ENCODE peak calls at places on chromosomes 1 and 21, in eight cellular contexts. X is thyroid gland, P is D721Med, Y is NB4, K is cardiac muscle cell, T is left ventricle myocardium inferior, L is endothelial cell, J is astrocyte of the spinal cord. E is an unnamed sample.

GRCh38 chr1:164902491-164902890 is 343.5 kb downstream of the PBX1 start:
- DNase-seq in X (no peak), P (no peak), Y (no peak), K (no peak), T (no peak), L (no peak), J (no peak), E (no peak)

GRCh38 chr1:43477716-43478115 is 24.0 kb upstream of the HYI start:
- DNase-seq in X (no peak), P (no peak), Y (no peak), K (no peak), T (no peak), L (no peak), J (no peak), E (no peak)

GRCh38 chr1:156281281-156282142 is 1.1 kb downstream of the SMG5 start:
- DNase-seq in X (peak), P (no peak), Y (peak), K (peak), T (peak), L (no peak), J (peak), E (no peak)

GRCh38 chr1:1619917-1620361 is 4.6 kb downstream of the MIB2 start:
- DNase-seq in X (no peak), P (no peak), Y (peak), K (no peak), T (peak), L (peak), J (no peak), E (no peak)

GRCh38 chr1:66266350-66266749 is 267.6 kb upstream of the SGIP1 start:
- DNase-seq in X (no peak), P (no peak), Y (no peak), K (no peak), T (no peak), L (no peak), J (no peak), E (no peak)

GRCh38 chr21:30186242-30186641 is 19.6 kb upstream of the CLDN17 start:
- DNase-seq in X (no peak), P (no peak), Y (no peak), K (no peak), T (no peak), L (no peak), J (no peak), E (no peak)

GRCh38 chr1:240765732-240766363 is 153.9 kb upstream of the GREM2 start:
- DNase-seq in X (no peak), P (no peak), Y (no peak), K (peak), T (no peak), L (no peak), J (peak), E (no peak)

GRCh38 chr1:114559356-114559755 is 22.1 kb downstream of the BCAS2 start:
- DNase-seq in X (no peak), P (no peak), Y (no peak), K (no peak), T (no peak), L (no peak), J (no peak), E (no peak)

GRCh38 chr1:38763106-38763505 is 96.5 kb downstream of the RRAGC start:
- DNase-seq in X (no peak), P (no peak), Y (no peak), K (no peak), T (no peak), L (no peak), J (no peak), E (no peak)

GRCh38 chr1:197664391-197664790 is 110.9 kb downstream of the DENND1B start:
- DNase-seq in X (no peak), P (no peak), Y (no peak), K (no peak), T (no peak), L (no peak), J (no peak), E (no peak)

GRCh38 chr1:226831953-226832352 is 38.5 kb upstream of the PSEN2 start:
- DNase-seq in X (no peak), P (no peak), Y (no peak), K (no peak), T (no peak), L (no peak), J (no peak), E (no peak)

GRCh38 chr1:93770640-93771039 is 89.0 kb upstream of the BCAR3 start:
- DNase-seq in X (no peak), P (no peak), Y (peak), K (peak), T (no peak), L (no peak), J (no peak), E (no peak)

GRCh38 chr1:51962486-51963356 is 27.8 kb downstream of the RAB3B start:
- DNase-seq in X (no peak), P (no peak), Y (no peak), K (no peak), T (no peak), L (no peak), J (no peak), E (no peak)

GRCh38 chr1:203127672-203128611 is at the start of gene ADORA1:
- DNase-seq in X (peak), P (peak), Y (peak), K (peak), T (peak), L (peak), J (peak), E (no peak)

GRCh38 chr1:11802973-11803885 is 2.5 kb downstream of the MTHFR start:
- DNase-seq in X (peak), P (no peak), Y (peak), K (peak), T (peak), L (peak), J (peak), E (peak)

GRCh38 chr21:44255519-44255981 is 6.1 kb downstream of the DNMT3L start:
- DNase-seq in X (no peak), P (no peak), Y (no peak), K (no peak), T (no peak), L (no peak), J (no peak), E (no peak)

DNA sequence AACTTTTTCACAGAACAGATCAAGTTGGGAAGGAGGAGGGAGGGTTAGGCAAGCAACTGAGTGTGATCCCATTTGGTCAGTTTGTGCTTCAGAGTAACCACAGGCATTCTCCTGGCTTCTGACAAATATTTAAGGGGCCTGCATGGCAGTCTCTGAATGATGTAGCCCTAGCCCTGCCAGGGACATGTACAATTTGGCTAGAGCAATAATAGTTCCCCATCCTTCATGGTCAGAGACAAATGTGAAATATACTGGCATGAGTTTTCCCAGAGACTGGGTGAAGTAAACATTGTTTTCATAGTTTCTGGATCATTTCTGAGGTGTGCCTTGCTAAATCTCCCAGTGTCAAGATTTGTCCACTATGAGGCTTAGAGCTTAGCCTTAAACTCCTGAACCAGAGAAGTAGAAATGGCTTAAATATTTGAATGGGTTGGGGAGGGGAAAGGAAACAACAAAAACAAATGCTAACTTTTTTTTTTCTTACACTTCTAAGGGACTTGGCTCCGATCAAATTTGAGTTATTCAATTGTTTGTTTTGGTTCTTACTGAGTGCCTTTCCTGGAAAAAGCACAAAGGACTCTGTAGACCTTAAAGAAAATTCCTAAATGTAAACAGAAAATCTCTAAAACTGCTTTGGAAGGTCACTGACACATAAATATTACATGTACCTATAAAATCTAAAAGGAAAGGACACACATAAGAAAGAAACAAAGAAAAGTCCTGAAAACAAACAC is 41.9 kb upstream of the UBE2U start:
- DNase-seq in X (peak), P (no peak), Y (no peak), K (peak), T (no peak), L (no peak), J (peak), E (no peak)
- TF ChIP-seq CTCF in X (no peak), P (no peak), Y (no peak), K (no peak), T (no peak), L (no peak), J (no peak), E (no peak)

GRCh38 chr1:55720243-55720642 is 505.1 kb upstream of the USP24 start:
- DNase-seq in X (peak), P (no peak), Y (no peak), K (no peak), T (peak), L (no peak), J (no peak), E (no peak)
- TF ChIP-seq CTCF in X (no peak), P (no peak), Y (no peak), K (no peak), T (no peak), L (no peak), J (no peak), E (no peak)

GRCh38 chr21:41779659-41780058 is 12.8 kb upstream of the RIPK4 start:
- DNase-seq in X (no peak), P (no peak), Y (no peak), K (no peak), T (no peak), L (no peak), J (no peak), E (no peak)

GRCh38 chr21:41780337-41781046 is 13.6 kb upstream of the RIPK4 start:
- DNase-seq in X (no peak), P (no peak), Y (no peak), K (no peak), T (no peak), L (no peak), J (no peak), E (no peak)

GRCh38 chr21:41776778-41777177 is 9.9 kb upstream of the RIPK4 start:
- DNase-seq in X (no peak), P (no peak), Y (no peak), K (no peak), T (no peak), L (no peak), J (no peak), E (no peak)

GRCh38 chr21:41778974-41779600 is 12.2 kb upstream of the RIPK4 start:
- DNase-seq in X (no peak), P (no peak), Y (no peak), K (no peak), T (no peak), L (no peak), J (no peak), E (no peak)

DNA sequence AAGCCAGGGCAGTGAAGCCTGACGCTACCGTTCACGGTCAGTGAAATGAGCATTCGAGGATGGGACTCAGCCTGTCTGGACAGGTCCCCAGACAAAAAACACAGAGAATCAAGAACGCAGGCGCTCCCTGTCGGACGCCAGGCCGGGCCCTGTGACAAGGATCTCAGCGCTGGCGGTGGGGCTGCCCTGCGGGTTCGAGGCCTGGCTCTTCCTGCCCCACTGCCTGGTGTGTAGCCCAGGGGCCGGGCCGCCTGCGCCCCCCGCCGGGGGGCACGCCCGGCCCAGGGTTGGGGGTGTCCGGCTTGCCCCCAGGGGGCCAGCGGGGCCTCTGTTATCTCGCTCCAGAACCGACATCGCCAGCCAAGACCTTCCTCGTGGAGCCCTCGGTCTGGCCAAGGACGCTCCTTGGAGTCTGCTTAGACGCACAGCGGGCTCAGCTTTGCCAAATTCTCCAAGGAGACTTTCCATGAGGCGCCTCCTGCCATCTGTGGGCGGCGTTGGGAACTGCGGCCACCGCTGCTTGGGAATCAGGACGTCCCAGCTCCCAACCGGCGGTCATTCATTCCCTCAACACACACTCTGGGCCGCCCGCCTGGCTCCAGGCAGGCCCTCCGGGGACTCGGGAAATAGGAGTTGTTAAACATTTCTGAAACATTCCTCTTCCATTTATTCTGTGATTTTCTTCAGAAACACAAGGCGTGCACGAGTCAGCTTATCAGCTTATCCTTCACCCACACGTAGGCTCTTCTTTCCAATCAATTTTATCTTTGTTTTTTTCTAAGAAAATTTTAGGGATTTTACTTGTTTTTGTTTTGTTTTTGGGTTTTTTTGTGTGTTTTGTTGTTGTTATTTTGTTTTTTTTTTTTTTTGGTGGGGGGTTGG is 11.3 kb upstream of the RIPK4 start:
- DNase-seq in X (peak), P (no peak), Y (peak), K (peak), T (peak), L (peak), J (peak), E (no peak)
- TF ChIP-seq CTCF in X (peak), P (peak), Y (peak), K (peak), T (peak), L (peak), J (peak), E (no peak)

DNA sequence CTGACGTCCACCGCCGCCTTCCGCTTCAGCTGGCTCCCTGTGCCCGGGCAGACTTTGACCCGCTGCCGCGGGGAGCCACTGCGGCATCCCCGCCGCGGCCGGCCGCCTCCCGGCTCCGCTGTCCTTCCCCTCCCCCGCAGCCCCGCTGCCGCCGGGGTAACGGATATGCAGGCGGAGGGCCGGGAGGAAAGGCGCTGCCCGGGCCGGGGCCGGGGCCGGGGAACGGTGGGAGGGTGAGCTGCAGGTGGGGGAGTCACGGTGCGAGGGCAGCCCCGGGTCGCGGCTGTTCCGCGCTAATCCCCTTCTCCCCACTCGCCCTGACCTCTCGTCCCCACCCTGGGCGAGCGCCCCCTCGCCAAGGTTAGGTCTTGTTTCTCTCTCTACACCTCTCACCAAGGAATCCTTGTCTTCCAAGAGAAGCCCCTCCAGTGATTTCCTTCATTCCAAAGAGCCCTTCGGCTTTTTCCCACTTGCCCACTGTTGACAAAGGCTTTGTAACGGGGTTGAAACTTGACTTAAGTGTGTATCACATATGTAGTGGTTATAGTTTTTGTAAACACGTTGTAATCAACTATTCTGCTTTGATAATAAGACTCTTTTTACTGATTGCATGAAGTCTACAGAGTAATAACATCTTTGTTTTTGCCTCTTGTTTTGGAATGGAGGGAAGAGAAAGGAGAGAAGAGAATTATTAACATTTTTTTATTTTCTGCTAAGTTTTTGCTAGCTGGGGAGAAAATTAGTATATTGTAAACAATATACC is 685 bp downstream of the XPR1 start:
- DNase-seq in X (peak), P (no peak), Y (no peak), K (no peak), T (peak), L (peak), J (peak), E (peak)
- TF ChIP-seq CTCF in X (no peak), P (peak), Y (peak), K (peak), T (no peak), L (no peak), J (peak), E (no peak)

GRCh38 chr1:105027838-105028471 is 1278.3 kb downstream of the AMY1C start:
- DNase-seq in X (no peak), P (no peak), Y (peak), K (no peak), T (no peak), L (peak), J (no peak), E (no peak)
- TF ChIP-seq CTCF in X (no peak), P (no peak), Y (no peak), K (no peak), T (no peak), L (no peak), J (no peak), E (no peak)

GRCh38 chr1:23166854-23167253 is 1.8 kb downstream of the LUZP1 start:
- DNase-seq in X (no peak), P (no peak), Y (no peak), K (no peak), T (no peak), L (no peak), J (no peak), E (no peak)
- TF ChIP-seq CTCF in X (no peak), P (no peak), Y (no peak), K (no peak), T (no peak), L (peak), J (no peak), E (no peak)

GRCh38 chr1:29698033-29698432 is 461.7 kb downstream of the PTPRU start:
- DNase-seq in X (peak), P (no peak), Y (peak), K (peak), T (no peak), L (peak), J (peak), E (no peak)
- TF ChIP-seq CTCF in X (no peak), P (peak), Y (peak), K (peak), T (peak), L (peak), J (peak), E (no peak)

GRCh38 chr21:34914239-34914638 is 134.9 kb downstream of the RUNX1 start:
- DNase-seq in X (no peak), P (no peak), Y (peak), K (no peak), T (no peak), L (no peak), J (no peak), E (no peak)

GRCh38 chr21:34910396-34910795 is 138.7 kb downstream of the RUNX1 start:
- DNase-seq in X (peak), P (no peak), Y (no peak), K (no peak), T (no peak), L (no peak), J (no peak), E (no peak)

GRCh38 chr21:34913786-34914185 is 135.3 kb downstream of the RUNX1 start:
- DNase-seq in X (no peak), P (no peak), Y (no peak), K (no peak), T (no peak), L (no peak), J (no peak), E (no peak)

GRCh38 chr21:34911360-34911759 is 137.7 kb downstream of the RUNX1 start:
- DNase-seq in X (no peak), P (no peak), Y (peak), K (no peak), T (peak), L (no peak), J (no peak), E (no peak)

GRCh38 chr21:34912022-34912933 is 136.8 kb downstream of the RUNX1 start:
- DNase-seq in X (no peak), P (no peak), Y (peak), K (no peak), T (no peak), L (no peak), J (no peak), E (no peak)
- TF ChIP-seq CTCF in X (no peak), P (no peak), Y (peak), K (no peak), T (no peak), L (no peak), J (no peak), E (no peak)